ENCODE peak calls at places on chromosomes 5 and 9, in six cellular contexts. M is spleen, Y is heart right ventricle, H is GM23248, S is endothelial cell of umbilical vein, V is upper lobe of right lung. R is an unnamed sample. For H3K9me3, the result is how much of the 10 kb centered on the place peaks cover.

GRCh38 chr5:79014631-79015030 is 29.5 kb upstream of the ARSB start:
- DNase-seq in M (no peak), Y (no peak), H (no peak), S (no peak), V (no peak), R (no peak)

GRCh38 chr9:93096811-93097382 is 880 bp downstream of the CARD19 start:
- DNase-seq in M (peak), Y (no peak), H (peak), S (no peak), V (no peak), R (peak)

GRCh38 chr5:179367491-179367890 is 22.2 kb upstream of the ADAMTS2 start:
- DNase-seq in M (peak), Y (no peak), H (no peak), S (no peak), V (no peak), R (no peak)

GRCh38 chr9:136054146-136054545 is 40.9 kb downstream of the NACC2 start:
- DNase-seq in M (no peak), Y (no peak), H (no peak), S (no peak), V (peak), R (no peak)

GRCh38 chr9:32395483-32396216 is 11.2 kb downstream of the ACO1 start:
- DNase-seq in M (no peak), Y (peak), H (peak), S (peak), V (no peak), R (no peak)

GRCh38 chr9:18707078-18707477 is 233.1 kb downstream of the ADAMTSL1 start:
- DNase-seq in M (no peak), Y (no peak), H (peak), S (no peak), V (no peak), R (peak)

GRCh38 chr5:16504571-16504970 is 39.0 kb upstream of the ZNF622 start:
- DNase-seq in M (no peak), Y (no peak), H (no peak), S (no peak), V (no peak), R (no peak)

GRCh38 chr5:1523793-1524480 is at the start of gene LPCAT1:
- DNase-seq in M (peak), Y (peak), H (peak), S (peak), V (peak), R (peak)

GRCh38 chr5:120516799-120517198 is 52.7 kb downstream of the PRR16 start:
- DNase-seq in M (no peak), Y (no peak), H (peak), S (no peak), V (no peak), R (no peak)

GRCh38 chr9:3490957-3491356 is 34.8 kb downstream of the RFX3 start:
- DNase-seq in M (no peak), Y (no peak), H (no peak), S (no peak), V (no peak), R (no peak)

GRCh38 chr5:1214163-1214935 is 10.8 kb upstream of the SLC6A18 start:
- DNase-seq in M (peak), Y (peak), H (no peak), S (no peak), V (no peak), R (no peak)

GRCh38 chr9:133994359-133995011 is 2.4 kb upstream of the VAV2 start:
- DNase-seq in M (peak), Y (peak), H (peak), S (peak), V (peak), R (peak)

GRCh38 chr5:76820491-76820890 is 1.7 kb downstream of the F2RL1 start:
- DNase-seq in M (no peak), Y (no peak), H (no peak), S (no peak), V (no peak), R (peak)

GRCh38 chr5:55172051-55172899 is 702 bp downstream of the CDC20B start:
- DNase-seq in M (no peak), Y (no peak), H (peak), S (peak), V (no peak), R (peak)

GRCh38 chr9:38344566-38345324 is 47.8 kb upstream of the ALDH1B1 start:
- DNase-seq in M (no peak), Y (no peak), H (no peak), S (no peak), V (no peak), R (no peak)

GRCh38 chr5:143413964-143414669 is 10.6 kb upstream of the NR3C1 start:
- DNase-seq in M (no peak), Y (peak), H (no peak), S (no peak), V (no peak), R (no peak)
- H3K4me3 ChIP-seq in M (no peak), Y (no peak), H (no peak), S (no peak), V (no peak), R (no peak)

GRCh38 chr5:53029608-53030007 is 40.5 kb downstream of the ITGA2 start:
- DNase-seq in M (no peak), Y (no peak), H (no peak), S (peak), V (no peak), R (peak)
- H3K27ac ChIP-seq in M (no peak), Y (no peak), H (no peak), S (peak), V (no peak), R (peak)

GRCh38 chr9:137665697-137666504 is 47.1 kb downstream of the EHMT1 start:
- DNase-seq in M (peak), Y (no peak), H (peak), S (no peak), V (peak), R (no peak)

GRCh38 chr9:137666505-137666809 is 47.7 kb downstream of the EHMT1 start:
- DNase-seq in M (peak), Y (peak), H (no peak), S (peak), V (peak), R (no peak)

GRCh38 chr9:137664676-137665075 is 45.9 kb downstream of the EHMT1 start:
- DNase-seq in M (no peak), Y (no peak), H (no peak), S (no peak), V (peak), R (peak)

GRCh38 chr9:137665226-137665625 is 46.4 kb downstream of the EHMT1 start:
- DNase-seq in M (no peak), Y (no peak), H (no peak), S (no peak), V (peak), R (no peak)

GRCh38 chr9:137663584-137663983 is 44.8 kb downstream of the EHMT1 start:
- DNase-seq in M (no peak), Y (no peak), H (no peak), S (no peak), V (no peak), R (no peak)
- H3K9me3 ChIP-seq in M (under half), Y (under half), H (under half), S (under half), V (under half), R (under half)

GRCh38 chr9:14317667-14318255 is 3.8 kb upstream of the NFIB start:
- DNase-seq in M (no peak), Y (no peak), H (no peak), S (peak), V (no peak), R (no peak)
- H3K4me3 ChIP-seq in M (no peak), Y (peak), H (no peak), S (no peak), V (peak), R (no peak)

GRCh38 chr9:137761793-137762192 is 115.8 kb upstream of the CACNA1B start:
- DNase-seq in M (peak), Y (no peak), H (no peak), S (no peak), V (no peak), R (no peak)
- H3K27ac ChIP-seq in M (peak), Y (no peak), H (no peak), S (no peak), V (peak), R (peak)

GRCh38 chr5:150945501-150945900 is 40.7 kb upstream of the ZNF300 start:
- DNase-seq in M (no peak), Y (no peak), H (peak), S (no peak), V (no peak), R (no peak)

GRCh38 chr5:150945947-150946346 is 41.2 kb upstream of the ZNF300 start:
- DNase-seq in M (no peak), Y (no peak), H (no peak), S (no peak), V (no peak), R (no peak)

GRCh38 chr5:150948539-150948938 is 43.8 kb upstream of the ZNF300 start:
- DNase-seq in M (no peak), Y (no peak), H (no peak), S (no peak), V (no peak), R (no peak)

GRCh38 chr5:150946351-150946905 is 41.6 kb upstream of the ZNF300 start:
- DNase-seq in M (peak), Y (peak), H (peak), S (peak), V (peak), R (peak)
- H3K9me3 ChIP-seq in M (half or more), Y (under half), H (under half), S (under half), V (under half), R (under half)

GRCh38 chr5:139667730-139668063 is 19.5 kb downstream of the CXXC5 start:
- DNase-seq in M (no peak), Y (no peak), H (peak), S (no peak), V (no peak), R (no peak)

GRCh38 chr5:139666551-139666950 is 18.4 kb downstream of the CXXC5 start:
- DNase-seq in M (no peak), Y (no peak), H (peak), S (no peak), V (no peak), R (no peak)

GRCh38 chr5:139668064-139668880 is 20.1 kb downstream of the CXXC5 start:
- DNase-seq in M (peak), Y (peak), H (peak), S (peak), V (peak), R (peak)

GRCh38 chr5:139665626-139666025 is 17.5 kb downstream of the CXXC5 start:
- DNase-seq in M (no peak), Y (no peak), H (no peak), S (no peak), V (peak), R (no peak)

GRCh38 chr5:139667001-139667729 is 19.0 kb downstream of the CXXC5 start:
- DNase-seq in M (no peak), Y (no peak), H (peak), S (no peak), V (no peak), R (no peak)
- H3K4me3 ChIP-seq in M (no peak), Y (peak), H (no peak), S (no peak), V (no peak), R (no peak)

DNA sequence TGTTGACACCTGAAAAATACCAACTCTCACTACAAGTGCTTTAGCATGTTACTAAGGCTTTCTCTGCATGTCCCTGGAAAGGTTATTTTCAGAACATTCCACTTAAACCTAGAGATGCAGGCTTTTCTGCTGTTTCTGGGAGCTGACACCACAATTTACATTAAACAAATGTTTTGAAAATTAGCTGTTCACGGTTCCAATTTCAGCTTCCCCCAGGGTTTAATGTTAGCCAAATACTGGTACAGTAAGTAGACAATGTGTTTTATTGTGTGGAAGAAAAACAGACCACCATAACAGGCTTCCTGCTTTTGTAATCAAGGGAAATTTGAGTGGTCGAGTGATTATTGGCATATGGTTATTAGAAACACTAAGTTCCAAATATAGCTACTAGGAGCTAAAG is 32.0 kb downstream of the MACROH2A1 start:
- DNase-seq in M (no peak), Y (no peak), H (no peak), S (peak), V (no peak), R (no peak)
- H3K27ac ChIP-seq in M (no peak), Y (no peak), H (no peak), S (no peak), V (no peak), R (no peak)

GRCh38 chr5:52867809-52868208 is 80.1 kb downstream of the ITGA1 start:
- DNase-seq in M (no peak), Y (no peak), H (peak), S (no peak), V (no peak), R (no peak)
- H3K9me3 ChIP-seq in M (under half), Y (under half), H (under half), S (under half), V (under half), R (under half)

R was measured in small intestine.